ENCODE peak calls at places on chromosomes 6 and 20, in six cellular contexts. G is GM23338, S is HCT116, A is hepatocyte, X is SK-N-SH, T is GM23248. E is an unnamed sample.

GRCh38 chr6:44272999-44273566 is 2.8 kb downstream of the TMEM151B start:
- DNase-seq in G (no peak), S (no peak), A (no peak), X (peak; percentile 16), T (no peak), E (no peak)

GRCh38 chr6:15027472-15027871 is 218.4 kb upstream of the JARID2 start:
- DNase-seq in G (no peak), S (no peak), A (no peak), X (no peak), T (no peak), E (no peak)

GRCh38 chr6:18343741-18344140 is 43.4 kb upstream of the RNF144B start:
- DNase-seq in G (no peak), S (no peak), A (no peak), X (no peak), T (peak; percentile 74), E (no peak)

GRCh38 chr20:25533920-25534700 is 51.2 kb downstream of the NINL start:
- DNase-seq in G (no peak), S (no peak), A (no peak), X (no peak), T (no peak), E (no peak)

GRCh38 chr6:109255946-109256628 is 126.2 kb downstream of the CD164 start:
- DNase-seq in G (no peak), S (no peak), A (no peak), X (no peak), T (no peak), E (no peak)

GRCh38 chr20:50450961-50451752 is 59.0 kb upstream of the PTPN1 start:
- DNase-seq in G (peak; percentile 72), S (no peak), A (peak; percentile 54), X (no peak), T (peak; percentile 73), E (peak; percentile 54)

GRCh38 chr20:19875746-19876145 is 117.7 kb downstream of the RIN2 start:
- DNase-seq in G (no peak), S (no peak), A (no peak), X (no peak), T (peak; percentile 44), E (peak; percentile 20)

GRCh38 chr20:59232618-59233017 is 67.8 kb upstream of the EDN3 start:
- DNase-seq in G (no peak), S (no peak), A (no peak), X (no peak), T (peak; percentile 26), E (no peak)

GRCh38 chr6:137309078-137309762 is 90.0 kb upstream of the IFNGR1 start:
- DNase-seq in G (peak; percentile 66), S (peak; percentile 22), A (peak; percentile 61), X (peak; percentile 3), T (peak; percentile 70), E (no peak)

GRCh38 chr20:6530254-6530653 is 237.2 kb upstream of the BMP2 start:
- DNase-seq in G (no peak), S (no peak), A (no peak), X (no peak), T (no peak), E (no peak)

GRCh38 chr6:157438611-157439109 is 57.7 kb downstream of the ZDHHC14 start:
- DNase-seq in G (no peak), S (no peak), A (no peak), X (no peak), T (peak; percentile 19), E (no peak)

GRCh38 chr6:155047523-155047922 is 52.4 kb downstream of the TIAM2 start:
- DNase-seq in G (no peak), S (no peak), A (no peak), X (no peak), T (no peak), E (no peak)

DNA sequence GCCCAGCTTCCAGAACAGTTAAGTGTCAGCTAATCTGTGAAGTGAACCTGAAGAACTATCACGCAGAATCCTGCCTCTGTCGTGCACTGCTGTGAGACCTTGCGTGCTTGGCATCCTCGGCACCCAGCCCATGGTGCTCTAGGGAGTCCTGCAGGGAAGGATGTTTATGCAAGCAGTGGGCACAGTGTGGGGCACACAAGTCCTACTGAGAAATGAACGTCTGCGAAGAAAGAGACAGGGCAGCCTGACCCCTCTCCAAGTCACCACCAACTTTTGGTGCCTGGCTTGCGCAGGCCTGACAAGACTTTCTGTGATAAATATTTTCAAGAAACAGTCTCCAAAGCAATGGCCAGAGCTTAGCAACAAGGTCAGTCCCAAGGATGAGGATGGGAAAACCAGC is 68.0 kb downstream of the MYH7B start:
- DNase-seq in G (no peak), S (no peak), A (no peak), X (no peak), T (no peak), E (no peak)
- TF ChIP-seq EZH2phosphoT487 in G (no peak), S (no peak), A (no peak), X (no peak), T (no peak), E (no peak)

DNA sequence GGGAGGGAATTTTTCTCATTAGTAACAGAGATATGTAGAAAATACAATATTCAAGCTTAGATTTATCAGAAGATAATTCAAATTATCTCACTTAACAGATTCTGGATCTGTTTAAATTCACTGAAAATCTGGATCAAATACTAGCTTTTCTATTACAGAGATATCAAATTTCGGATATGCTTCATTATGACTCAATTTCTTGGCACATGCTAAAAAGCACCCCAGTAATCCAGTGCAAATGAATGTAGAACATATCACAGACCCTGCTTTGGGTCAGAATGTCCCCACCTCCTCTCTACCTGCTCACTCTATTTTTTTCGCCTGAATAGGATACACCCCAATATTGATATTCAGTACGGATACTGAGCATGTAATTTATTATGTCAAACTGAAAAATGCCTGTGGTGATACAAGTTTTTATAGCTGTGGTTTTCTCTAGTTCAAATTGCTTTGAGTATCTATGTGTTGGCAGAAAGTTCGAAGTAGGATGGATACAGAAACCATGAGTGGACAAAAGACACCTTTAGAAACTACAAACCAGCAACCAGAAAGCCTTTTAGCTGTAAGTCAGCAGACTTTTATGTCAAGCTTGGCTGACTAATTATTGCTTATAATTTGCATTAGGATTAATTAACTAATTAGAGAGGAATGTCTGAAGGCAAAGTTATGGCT is 290.0 kb downstream of the TFAP2B start:
- DNase-seq in G (no peak), S (no peak), A (no peak), X (no peak), T (no peak), E (no peak)
- TF ChIP-seq EZH2phosphoT487 in G (no peak), S (no peak), A (no peak), X (no peak), T (no peak), E (no peak)

GRCh38 chr20:3130051-3130600 is 29.5 kb downstream of the FASTKD5 start:
- DNase-seq in G (no peak), S (no peak), A (no peak), X (no peak), T (no peak), E (no peak)
- TF ChIP-seq EZH2phosphoT487 in G (no peak), S (no peak), A (no peak), X (no peak), T (no peak), E (no peak)

GRCh38 chr6:142357879-142358278 is 56.1 kb downstream of the ADGRG6 start:
- DNase-seq in G (no peak), S (no peak), A (no peak), X (no peak), T (peak; percentile 26), E (no peak)
- TF ChIP-seq EZH2phosphoT487 in G (no peak), S (no peak), A (no peak), X (no peak), T (no peak), E (no peak)

GRCh38 chr6:142015011-142015410 is 117.7 kb upstream of the GJE1 start:
- DNase-seq in G (peak; percentile 68), S (peak; percentile 19), A (no peak), X (no peak), T (no peak), E (peak; percentile 18)

GRCh38 chr6:142011775-142012174 is 121.0 kb upstream of the GJE1 start:
- DNase-seq in G (no peak), S (no peak), A (no peak), X (no peak), T (no peak), E (no peak)

GRCh38 chr6:142014515-142014914 is 118.2 kb upstream of the GJE1 start:
- DNase-seq in G (no peak), S (peak; percentile 79), A (no peak), X (no peak), T (peak; percentile 93), E (no peak)

GRCh38 chr6:142013286-142013685 is 119.4 kb upstream of the GJE1 start:
- DNase-seq in G (no peak), S (peak; percentile 84), A (no peak), X (no peak), T (peak; percentile 95), E (no peak)

DNA sequence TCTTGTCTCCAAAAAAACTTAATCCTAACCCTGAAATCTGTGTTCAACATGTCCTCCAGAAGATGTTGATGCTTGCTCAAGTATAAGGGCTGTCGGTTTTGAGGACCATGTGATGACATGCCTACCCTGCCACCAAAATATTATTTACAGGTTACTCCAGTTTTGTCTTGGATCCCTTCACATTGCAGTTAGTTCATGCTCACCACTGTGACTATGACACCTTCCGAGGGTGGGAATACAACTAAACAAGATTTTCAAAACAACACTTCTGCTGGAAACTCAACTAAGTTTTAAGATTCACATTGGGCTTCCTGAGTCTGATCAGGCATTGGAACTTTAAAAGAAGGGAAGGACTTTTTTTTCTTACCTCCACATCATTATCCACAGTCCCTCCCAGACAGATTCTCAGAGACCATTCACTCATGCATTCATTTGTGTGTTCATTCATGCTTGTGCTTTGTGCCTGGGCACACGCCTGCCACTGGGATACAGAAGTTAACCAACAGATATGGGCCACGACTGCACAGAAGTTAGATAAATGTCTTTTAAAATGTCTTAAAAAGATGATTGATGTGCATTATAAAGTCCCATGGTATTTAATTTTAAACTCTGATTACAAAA is 118.7 kb upstream of the GJE1 start:
- DNase-seq in G (no peak), S (peak; percentile 27), A (no peak), X (no peak), T (peak; percentile 23), E (peak; percentile 13)
- TF ChIP-seq EZH2phosphoT487 in G (no peak), S (no peak), A (no peak), X (no peak), T (no peak), E (no peak)

GRCh38 chr6:35686873-35687557 is 1.7 kb downstream of the FKBP5 start:
- DNase-seq in G (no peak), S (no peak), A (no peak), X (no peak), T (no peak), E (no peak)
- TF ChIP-seq EZH2phosphoT487 in G (no peak), S (no peak), A (no peak), X (no peak), T (no peak), E (no peak)